ENCODE peak calls at places on chromosomes 2 and 18, in eight cellular contexts. One of them, this sample, is unnamed.

GRCh38 chr2:60868589-60869273 is 12.6 kb upstream of the REL start:
- DNase-seq in CD4-positive, alpha-beta T cell: no peak
- DNase-seq in NCI-H1092 treated with DMSO at 0.1 percent for 48 hours: no peak
- DNase-seq in astrocyte: no peak
- DNase-seq in aorta: no peak
- DNase-seq in NCI-H2029: no peak
- DNase-seq in LoVo: no peak
- DNase-seq in H4: no peak
- DNase-seq in this sample: no peak

GRCh38 chr2:84477886-84478285 is 18.8 kb upstream of the SUCLG1 start:
- DNase-seq in NCI-H1092 treated with DMSO at 0.1 percent for 48 hours: no peak
- DNase-seq in NCI-H2029: no peak
- DNase-seq in astrocyte: no peak
- DNase-seq in aorta: no peak
- DNase-seq in H4: no peak
- DNase-seq in CD4-positive, alpha-beta T cell: no peak
- DNase-seq in LoVo: no peak
- DNase-seq in this sample: no peak

GRCh38 chr2:159073256-159073655 is 104.8 kb downstream of the TANC1 start:
- DNase-seq in aorta: no peak
- DNase-seq in NCI-H1092 treated with DMSO at 0.1 percent for 48 hours: no peak
- DNase-seq in H4: peak
- DNase-seq in NCI-H2029: no peak
- DNase-seq in LoVo: no peak
- DNase-seq in astrocyte: peak
- DNase-seq in CD4-positive, alpha-beta T cell: no peak
- DNase-seq in this sample: no peak

GRCh38 chr2:45027051-45027450 is 17.8 kb upstream of the SIX2 start:
- DNase-seq in astrocyte: no peak
- DNase-seq in LoVo: no peak
- DNase-seq in H4: no peak
- DNase-seq in CD4-positive, alpha-beta T cell: no peak
- DNase-seq in aorta: no peak
- DNase-seq in NCI-H1092 treated with DMSO at 0.1 percent for 48 hours: no peak
- DNase-seq in NCI-H2029: no peak
- DNase-seq in this sample: no peak

GRCh38 chr18:29979884-29980283 is 1062.7 kb downstream of the DSC3 start:
- DNase-seq in H4: no peak
- DNase-seq in CD4-positive, alpha-beta T cell: no peak
- DNase-seq in LoVo: no peak
- DNase-seq in astrocyte: no peak
- DNase-seq in aorta: no peak
- DNase-seq in NCI-H2029: no peak
- DNase-seq in NCI-H1092 treated with DMSO at 0.1 percent for 48 hours: no peak
- DNase-seq in this sample: peak

GRCh38 chr2:96121414-96121813 is 5.0 kb upstream of the ADRA2B start:
- DNase-seq in NCI-H2029: no peak
- DNase-seq in CD4-positive, alpha-beta T cell: no peak
- DNase-seq in H4: no peak
- DNase-seq in astrocyte: no peak
- DNase-seq in aorta: no peak
- DNase-seq in NCI-H1092 treated with DMSO at 0.1 percent for 48 hours: no peak
- DNase-seq in LoVo: no peak
- DNase-seq in this sample: no peak

GRCh38 chr2:120804446-120804845 is 68.8 kb downstream of the GLI2 start:
- DNase-seq in LoVo: no peak
- DNase-seq in aorta: no peak
- DNase-seq in CD4-positive, alpha-beta T cell: no peak
- DNase-seq in astrocyte: no peak
- DNase-seq in H4: no peak
- DNase-seq in NCI-H1092 treated with DMSO at 0.1 percent for 48 hours: no peak
- DNase-seq in NCI-H2029: peak
- DNase-seq in this sample: no peak

GRCh38 chr2:192354512-192355244 is 159.9 kb upstream of the TMEFF2 start:
- DNase-seq in CD4-positive, alpha-beta T cell: no peak
- DNase-seq in LoVo: no peak
- DNase-seq in NCI-H2029: no peak
- DNase-seq in astrocyte: no peak
- DNase-seq in aorta: no peak
- DNase-seq in NCI-H1092 treated with DMSO at 0.1 percent for 48 hours: no peak
- DNase-seq in H4: no peak
- DNase-seq in this sample: no peak

GRCh38 chr18:51290864-51291263 is 93.4 kb upstream of the MEX3C start:
- DNase-seq in LoVo: no peak
- DNase-seq in NCI-H2029: no peak
- DNase-seq in H4: no peak
- DNase-seq in NCI-H1092 treated with DMSO at 0.1 percent for 48 hours: no peak
- DNase-seq in CD4-positive, alpha-beta T cell: no peak
- DNase-seq in astrocyte: no peak
- DNase-seq in aorta: no peak
- DNase-seq in this sample: no peak

GRCh38 chr2:95342556-95343320 is 45.6 kb downstream of the KCNIP3 start:
- DNase-seq in H4: no peak
- DNase-seq in LoVo: no peak
- DNase-seq in astrocyte: no peak
- DNase-seq in NCI-H1092 treated with DMSO at 0.1 percent for 48 hours: no peak
- DNase-seq in aorta: no peak
- DNase-seq in NCI-H2029: no peak
- DNase-seq in CD4-positive, alpha-beta T cell: no peak
- DNase-seq in this sample: no peak

This sample was measured in Jurkat, Clone E6-1.